ENCODE peak calls at places on chromosomes 4 and X, in five cellular contexts. G is NCI-H2029 treated with DMSO at 0.1 percent for 48 hours; Z is right cardiac atrium; C is activated naive CD8-positive, alpha-beta T cell treated with anti-CD3 and anti-CD28 coated beads, Interleukin-2, amount 50 U/mL, for 24 hours; A is epithelial cell of esophagus. F is an unnamed sample.
A peak's percentile ranks its signal among the peaks of the same experiment; 100 is the strongest.

GRCh38 chr4:135485371-135485770 is 1283.8 kb upstream of the PABPC4L start:
- DNase-seq in G (no peak), Z (no peak), C (no peak), A (no peak), F (peak; percentile 5)

GRCh38 chr4:2651546-2651945 is 104.6 kb downstream of the TNIP2 start:
- DNase-seq in G (no peak), Z (no peak), C (no peak), A (no peak), F (no peak)

GRCh38 chr4:80126435-80126834 is 53.4 kb upstream of the ANTXR2 start:
- DNase-seq in G (no peak), Z (no peak), C (no peak), A (no peak), F (no peak)

GRCh38 chrX:154661200-154661599 is 7.8 kb upstream of the CTAG2 start:
- DNase-seq in G (no peak), Z (no peak), C (no peak), A (no peak), F (no peak)

GRCh38 chr4:14719053-14719452 is 283.2 kb upstream of the CPEB2 start:
- DNase-seq in G (no peak), Z (no peak), C (no peak), A (peak; percentile 82), F (peak; percentile 31)

GRCh38 chrX:20529711-20530110 is 263.0 kb upstream of the RPS6KA3 start:
- DNase-seq in G (no peak), Z (no peak), C (no peak), A (no peak), F (no peak)

GRCh38 chr4:184328022-184328736 is 110.5 kb upstream of the ENPP6 start:
- DNase-seq in G (no peak), Z (no peak), C (peak; percentile 44), A (peak; percentile 99), F (peak; percentile 98)

GRCh38 chr4:81166431-81166830 is 48.6 kb downstream of the PRKG2 start:
- DNase-seq in G (no peak), Z (no peak), C (no peak), A (no peak), F (peak; percentile 55)

GRCh38 chrX:16946971-16947562 is 609 bp downstream of the REPS2 start:
- DNase-seq in G (no peak), Z (peak; percentile 60), C (peak; percentile 1), A (no peak), F (no peak)

GRCh38 chrX:57417827-57418226 is 131.3 kb downstream of the FAAH2 start:
- DNase-seq in G (no peak), Z (no peak), C (peak; percentile 1), A (no peak), F (no peak)

GRCh38 chrX:143994206-143994605 is 110.3 kb downstream of the UBE2NL start:
- DNase-seq in G (no peak), Z (no peak), C (no peak), A (peak; percentile 48), F (peak; percentile 56)

GRCh38 chrX:69070949-69071650 is 94.2 kb downstream of the PJA1 start:
- DNase-seq in G (no peak), Z (peak; percentile 91), C (no peak), A (no peak), F (no peak)

GRCh38 chr4:8247047-8247930 is 22.3 kb upstream of the HTRA3 start:
- DNase-seq in G (no peak), Z (peak; percentile 93), C (no peak), A (no peak), F (no peak)

GRCh38 chrX:10579018-10579752 is 41.2 kb downstream of the MID1 start:
- DNase-seq in G (no peak), Z (no peak), C (no peak), A (peak; percentile 82), F (peak; percentile 69)

GRCh38 chrX:87063622-87064021 is 454.0 kb upstream of the KLHL4 start:
- DNase-seq in G (no peak), Z (no peak), C (no peak), A (no peak), F (no peak)

GRCh38 chr4:56668267-56668666 is 12.8 kb downstream of the HOPX start:
- DNase-seq in G (no peak), Z (no peak), C (no peak), A (peak; percentile 54), F (no peak)

GRCh38 chrX:12956704-12957541 is 18.0 kb upstream of the TMSB4X start:
- DNase-seq in G (no peak), Z (no peak), C (no peak), A (peak; percentile 37), F (peak; percentile 69)

GRCh38 chr4:152572417-152573086 is 36.7 kb upstream of the FBXW7 start:
- DNase-seq in G (no peak), Z (no peak), C (no peak), A (peak; percentile 93), F (peak; percentile 55)

GRCh38 chr4:4334798-4335520 is 44.9 kb downstream of the ZBTB49 start:
- DNase-seq in G (peak; percentile 40), Z (peak; percentile 83), C (peak; percentile 74), A (peak; percentile 71), F (peak; percentile 50)

GRCh38 chrX:103831803-103832544 is at the start of gene RAB9B:
- DNase-seq in G (peak; percentile 26), Z (peak; percentile 87), C (peak; percentile 69), A (no peak), F (peak; percentile 38)

GRCh38 chr4:24793219-24794005 is 2.0 kb upstream of the SOD3 start:
- DNase-seq in G (no peak), Z (no peak), C (no peak), A (peak; percentile 68), F (peak; percentile 55)

GRCh38 chr4:17851921-17852320 is 41.1 kb downstream of the NCAPG start:
- DNase-seq in G (no peak), Z (no peak), C (no peak), A (no peak), F (no peak)

GRCh38 chr4:124904723-124905390 is 192.3 kb upstream of the ANKRD50 start:
- DNase-seq in G (peak; percentile 68), Z (no peak), C (no peak), A (no peak), F (no peak)

GRCh38 chrX:119374736-119375135 is 24.4 kb upstream of the SLC25A43 start:
- DNase-seq in G (no peak), Z (no peak), C (no peak), A (peak; percentile 59), F (peak; percentile 29)

GRCh38 chrX:22134681-22135080 is 102.6 kb downstream of the PHEX start:
- DNase-seq in G (no peak), Z (no peak), C (no peak), A (peak; percentile 84), F (peak; percentile 76)

GRCh38 chrX:132022115-132022862 is 813 bp upstream of the STK26 start:
- DNase-seq in G (no peak), Z (no peak), C (no peak), A (peak; percentile 40), F (peak; percentile 26)

GRCh38 chr4:153191795-153192363 is 12.4 kb upstream of the TRIM2 start:
- DNase-seq in G (no peak), Z (no peak), C (no peak), A (no peak), F (no peak)

GRCh38 chrX:39491548-39492297 is 606.0 kb downstream of the BCOR start:
- DNase-seq in G (no peak), Z (no peak), C (peak; percentile 59), A (no peak), F (no peak)

GRCh38 chr4:6250235-6250983 is 19.2 kb upstream of the WFS1 start:
- DNase-seq in G (peak; percentile 62), Z (no peak), C (no peak), A (peak; percentile 70), F (peak; percentile 57)

GRCh38 chr4:122539861-122540465 is 80.9 kb downstream of the IL21 start:
- DNase-seq in G (no peak), Z (no peak), C (no peak), A (peak; percentile 52), F (peak; percentile 27)

GRCh38 chr4:68110441-68110840 is 19.2 kb downstream of the TMPRSS11F start:
- DNase-seq in G (no peak), Z (no peak), C (no peak), A (no peak), F (no peak)

GRCh38 chr4:73707918-73708577 is 32.3 kb upstream of the CXCL8 start:
- DNase-seq in G (no peak), Z (peak; percentile 73), C (no peak), A (peak; percentile 90), F (peak; percentile 93)

GRCh38 chr4:47913858-47914218 is 545 bp downstream of the NFXL1 start:
- DNase-seq in G (no peak), Z (peak; percentile 83), C (peak; percentile 38), A (peak; percentile 63), F (peak; percentile 50)

GRCh38 chr4:122963222-122963621 is 40.8 kb upstream of the NUDT6 start:
- DNase-seq in G (no peak), Z (no peak), C (no peak), A (peak; percentile 89), F (peak; percentile 89)

GRCh38 chr4:109989618-109990017 is 76.9 kb downstream of the EGF start:
- DNase-seq in G (no peak), Z (no peak), C (no peak), A (peak; percentile 81), F (no peak)